ENCODE peak calls at places on chromosome 1, in eight cellular contexts. N is AG09309; G is GM10248; D is stimulated activated CD8-positive, alpha-beta memory T cell treated with anti-CD3 and anti-CD28 coated beads, Interleukin-12 subunit alpha, Interleukin-12 subunit beta, amount 100 ng/mL, for 4 hours; K is lower leg skin; L is spleen; W is activated naive CD8-positive, alpha-beta T cell treated with anti-CD3 and anti-CD28 coated beads for 36 hours; O is right lobe of liver. A is an unnamed sample.

GRCh38 chr1:191498318-191498717 is 659.9 kb upstream of the RGS18 start:
- DNase-seq in N (no peak), G (no peak), D (no peak), K (no peak), L (no peak), W (no peak), O (no peak), A (no peak)

GRCh38 chr1:179026813-179027664 is 1.3 kb downstream of the FAM20B start:
- DNase-seq in N (no peak), G (no peak), D (no peak), K (no peak), L (no peak), W (no peak), O (no peak), A (no peak)

GRCh38 chr1:229296541-229296941 is 25.6 kb downstream of the RAB4A start:
- DNase-seq in N (peak), G (no peak), D (no peak), K (no peak), L (no peak), W (no peak), O (no peak), A (peak)

GRCh38 chr1:89894210-89894668 is 73.4 kb downstream of the LRRC8D start:
- DNase-seq in N (no peak), G (no peak), D (no peak), K (no peak), L (no peak), W (no peak), O (no peak), A (no peak)

GRCh38 chr1:87404306-87404705 is 75.6 kb downstream of the LMO4 start:
- DNase-seq in N (no peak), G (no peak), D (no peak), K (no peak), L (no peak), W (no peak), O (no peak), A (no peak)

GRCh38 chr1:3931310-3931700 is 31.2 kb upstream of the C1orf174 start:
- DNase-seq in N (no peak), G (no peak), D (no peak), K (no peak), L (no peak), W (no peak), O (no peak), A (no peak)

GRCh38 chr1:229508823-229509337 is 739 bp upstream of the NUP133 start:
- DNase-seq in N (no peak), G (no peak), D (no peak), K (no peak), L (no peak), W (no peak), O (no peak), A (no peak)

GRCh38 chr1:89605692-89606091 is 27.2 kb upstream of the LRRC8C start:
- DNase-seq in N (no peak), G (no peak), D (no peak), K (no peak), L (no peak), W (no peak), O (no peak), A (no peak)

A was measured in Caco-2.